ENCODE peak calls at places on chromosomes 2 and 18, in nine cellular contexts. L, B, D, E, I, J, G, S and W are unnamed samples.

GRCh38 chr2:179591690-179592089 is 269.7 kb downstream of the ZNF385B start:
- DNase-seq in L (no peak), B (no peak), D (no peak), E (no peak), I (no peak), J (no peak), G (no peak), S (no peak), W (no peak)

GRCh38 chr2:197128126-197128525 is 182.5 kb downstream of the ANKRD44 start:
- DNase-seq in L (no peak), B (no peak), D (no peak), E (no peak), I (no peak), J (no peak), G (no peak), S (no peak), W (no peak)

GRCh38 chr2:46487667-46488333 is 8.4 kb downstream of the TMEM247 start:
- DNase-seq in L (no peak), B (peak), D (peak), E (peak), I (peak), J (no peak), G (no peak), S (no peak), W (no peak)

GRCh38 chr2:220044383-220044782 is 417.0 kb downstream of the SLC4A3 start:
- DNase-seq in L (no peak), B (no peak), D (no peak), E (no peak), I (no peak), J (no peak), G (no peak), S (no peak), W (no peak)

GRCh38 chr2:238136820-238137537 is 1.5 kb upstream of the KLHL30 start:
- DNase-seq in L (no peak), B (peak), D (no peak), E (peak), I (no peak), J (no peak), G (no peak), S (no peak), W (no peak)

GRCh38 chr2:98730053-98730850 is 680 bp downstream of the MGAT4A start:
- DNase-seq in L (no peak), B (peak), D (peak), E (peak), I (peak), J (peak), G (peak), S (no peak), W (peak)

GRCh38 chr18:79470547-79470946 is 74.8 kb downstream of the NFATC1 start:
- DNase-seq in L (no peak), B (no peak), D (no peak), E (no peak), I (no peak), J (no peak), G (no peak), S (no peak), W (no peak)

GRCh38 chr18:48442761-48443160 is 33.6 kb upstream of the ZBTB7C start:
- DNase-seq in L (no peak), B (no peak), D (no peak), E (no peak), I (no peak), J (no peak), G (no peak), S (no peak), W (no peak)

GRCh38 chr2:187382131-187382530 is 65.9 kb downstream of the CALCRL start:
- DNase-seq in L (no peak), B (no peak), D (no peak), E (no peak), I (no peak), J (no peak), G (no peak), S (no peak), W (no peak)

GRCh38 chr2:12809526-12809925 is 92.8 kb downstream of the TRIB2 start:
- DNase-seq in L (no peak), B (peak), D (no peak), E (no peak), I (no peak), J (no peak), G (no peak), S (no peak), W (no peak)

GRCh38 chr2:166764216-166764615 is 124.1 kb upstream of the XIRP2 start:
- DNase-seq in L (no peak), B (no peak), D (no peak), E (no peak), I (no peak), J (no peak), G (no peak), S (no peak), W (no peak)

GRCh38 chr2:196143641-196144236 is 27.6 kb downstream of the STK17B start:
- DNase-seq in L (no peak), B (no peak), D (no peak), E (no peak), I (no peak), J (no peak), G (no peak), S (no peak), W (no peak)

GRCh38 chr18:42574871-42575270 is 540.6 kb downstream of the RIT2 start:
- DNase-seq in L (no peak), B (no peak), D (no peak), E (no peak), I (no peak), J (no peak), G (no peak), S (no peak), W (no peak)

GRCh38 chr2:112812318-112813042 is 24.1 kb downstream of the IL1B start:
- DNase-seq in L (no peak), B (no peak), D (no peak), E (no peak), I (no peak), J (no peak), G (no peak), S (no peak), W (no peak)

DNA sequence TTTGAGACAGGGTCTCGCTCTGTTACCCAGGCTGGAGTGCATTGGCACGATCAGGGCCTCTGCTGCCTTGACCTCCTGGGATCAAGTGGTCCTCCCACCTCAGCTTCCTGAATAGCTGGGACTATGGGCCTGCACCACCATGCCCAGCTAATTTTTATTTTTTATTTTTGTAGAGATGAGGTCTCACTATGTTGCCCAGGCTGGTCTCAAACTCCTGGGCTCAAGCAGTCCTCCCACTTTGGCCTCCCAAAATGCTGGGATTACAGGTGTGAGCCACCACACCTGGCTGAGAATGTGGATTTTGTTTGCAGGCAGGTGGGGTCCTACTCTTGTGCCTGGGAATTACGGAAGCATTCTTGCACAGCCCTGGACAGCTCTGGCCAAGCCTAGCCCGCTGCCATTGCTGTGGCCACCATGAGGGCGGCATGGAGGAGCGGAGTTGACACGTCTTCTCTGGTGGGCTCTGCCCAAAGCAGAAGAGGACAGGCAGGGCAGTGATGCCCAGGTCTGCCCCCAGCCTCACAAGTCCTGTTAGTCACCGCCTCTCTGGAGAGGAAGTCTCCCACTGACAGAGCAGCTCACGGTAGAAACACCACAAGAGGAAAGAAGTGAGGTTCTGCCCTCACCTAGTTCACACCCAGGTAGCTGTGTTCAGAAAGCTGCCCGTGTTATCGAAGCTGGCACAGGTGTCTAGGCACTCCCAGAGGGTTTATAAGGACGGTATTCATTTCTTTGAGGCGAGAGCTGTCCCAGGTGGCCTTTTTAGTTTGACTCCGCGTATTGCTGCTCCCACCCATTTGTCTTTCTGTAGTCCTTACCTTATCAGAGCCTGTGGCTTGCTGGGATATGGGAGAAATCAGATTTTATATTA is 46.2 kb downstream of the ARMC9 start:
- DNase-seq in L (no peak), B (no peak), D (no peak), E (no peak), I (no peak), J (peak), G (no peak), S (no peak), W (no peak)
- H3K27ac ChIP-seq in L (no peak), B (no peak), D (peak), E (no peak), I (no peak), J (peak), G (no peak), S (no peak), W (no peak)

GRCh38 chr2:105541189-105542050 is 142.6 kb upstream of the FHL2 start:
- DNase-seq in L (no peak), B (no peak), D (no peak), E (no peak), I (no peak), J (no peak), G (peak), S (no peak), W (no peak)
- TF ChIP-seq POLR2A in L (no peak), B (no peak), D (no peak), E (no peak), I (no peak), J (no peak), G (no peak), S (no peak), W (no peak)

DNA sequence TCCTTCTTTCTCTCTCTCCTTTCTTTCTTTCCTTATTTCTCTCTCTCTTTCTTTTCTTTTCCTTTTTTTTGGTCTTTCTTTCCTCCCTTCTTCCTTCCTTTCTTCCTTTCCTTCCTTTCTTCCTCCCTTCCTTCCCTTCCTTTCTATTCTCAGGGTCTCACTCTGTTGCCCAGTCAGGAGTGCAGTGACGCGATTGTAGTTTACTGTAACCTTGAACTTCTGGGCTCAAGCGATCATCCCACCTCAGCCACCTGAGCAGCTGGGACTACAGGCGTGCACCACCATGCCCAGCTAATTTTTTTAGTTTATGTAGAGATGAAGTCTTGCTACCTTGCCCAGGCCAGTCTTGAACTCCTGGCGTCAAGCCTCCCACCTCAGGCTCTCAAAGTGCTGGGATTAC is 83.8 kb upstream of the PPM1B start:
- DNase-seq in L (no peak), B (no peak), D (no peak), E (no peak), I (no peak), J (no peak), G (no peak), S (no peak), W (no peak)
- H3K27ac ChIP-seq in L (no peak), B (no peak), D (no peak), E (no peak), I (no peak), J (no peak), G (no peak), S (no peak), W (no peak)

GRCh38 chr2:240601061-240601830 is 14.7 kb downstream of the CAPN10 start:
- DNase-seq in L (no peak), B (no peak), D (no peak), E (no peak), I (no peak), J (no peak), G (no peak), S (no peak), W (no peak)

GRCh38 chr2:240603081-240603835 is 16.7 kb downstream of the CAPN10 start:
- DNase-seq in L (no peak), B (no peak), D (no peak), E (no peak), I (no peak), J (no peak), G (no peak), S (no peak), W (no peak)

GRCh38 chr2:240602266-240603050 is 15.9 kb downstream of the CAPN10 start:
- DNase-seq in L (no peak), B (no peak), D (no peak), E (no peak), I (no peak), J (no peak), G (no peak), S (no peak), W (peak)

GRCh38 chr2:240600451-240600961 is 14.0 kb downstream of the CAPN10 start:
- DNase-seq in L (no peak), B (no peak), D (no peak), E (peak), I (no peak), J (no peak), G (no peak), S (no peak), W (no peak)

GRCh38 chr2:240601831-240602160 is 15.3 kb downstream of the CAPN10 start:
- DNase-seq in L (no peak), B (no peak), D (no peak), E (no peak), I (no peak), J (no peak), G (no peak), S (no peak), W (no peak)
- TF ChIP-seq POLR2A in L (no peak), B (no peak), D (no peak), E (no peak), I (no peak), J (no peak), G (no peak), S (no peak), W (no peak)

DNA sequence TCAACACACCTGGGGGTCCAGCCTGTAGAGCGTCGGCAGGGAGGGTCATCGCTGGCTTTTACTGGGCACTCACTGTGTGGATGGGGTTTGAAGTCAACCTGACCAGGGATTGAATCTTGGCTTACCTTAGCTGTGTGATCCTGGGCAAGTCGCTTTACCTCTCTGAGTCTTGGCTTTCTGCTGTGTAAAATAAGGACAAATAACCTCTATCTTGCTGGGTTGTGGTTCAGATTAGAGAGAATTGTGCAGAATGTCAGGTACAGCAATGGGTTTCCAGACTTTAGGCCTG is 65.3 kb upstream of the ASAP2 start:
- DNase-seq in L (no peak), B (no peak), D (no peak), E (no peak), I (no peak), J (no peak), G (no peak), S (no peak), W (no peak)
- H3K27ac ChIP-seq in L (no peak), B (no peak), D (no peak), E (no peak), I (no peak), J (no peak), G (no peak), S (no peak), W (no peak)